ENCODE peak calls at places on chromosomes 7 and 10, in seven cellular contexts. V is A549, T is lower lobe of right lung, O is iPS DF 6.9, G is dorsolateral prefrontal cortex, U is K562, X is HCT116. D is an unnamed sample.

GRCh38 chr10:132541129-132541528 is 3.5 kb downstream of the INPP5A start:
- DNase-seq in V (no peak), T (no peak), O (no peak), G (no peak), U (no peak), X (no peak), D (no peak)

GRCh38 chr7:5426226-5426475 is 2.5 kb upstream of the TNRC18 start:
- DNase-seq in V (no peak), T (no peak), O (no peak), G (no peak), U (no peak), X (no peak), D (no peak)

GRCh38 chr7:74032191-74032490 is 4.2 kb downstream of the ELN start:
- DNase-seq in V (no peak), T (no peak), O (no peak), G (peak), U (no peak), X (no peak), D (peak)

GRCh38 chr10:122159159-122159970 is 111.7 kb upstream of the BTBD16 start:
- DNase-seq in V (no peak), T (no peak), O (no peak), G (no peak), U (no peak), X (no peak), D (no peak)

GRCh38 chr10:124685251-124685650 is 58.9 kb downstream of the FAM53B start:
- DNase-seq in V (no peak), T (peak), O (no peak), G (peak), U (no peak), X (no peak), D (no peak)

GRCh38 chr10:124722812-124723783 is 21.1 kb downstream of the FAM53B start:
- DNase-seq in V (no peak), T (peak), O (no peak), G (no peak), U (no peak), X (no peak), D (peak)

GRCh38 chr7:128202287-128202957 is 38.7 kb upstream of the LEP start:
- DNase-seq in V (no peak), T (no peak), O (no peak), G (no peak), U (no peak), X (no peak), D (no peak)

GRCh38 chr7:471191-471865 is 48.3 kb downstream of the PDGFA start:
- DNase-seq in V (no peak), T (no peak), O (no peak), G (peak), U (peak), X (no peak), D (no peak)

GRCh38 chr10:109912335-109913282 is 10.7 kb downstream of the XPNPEP1 start:
- DNase-seq in V (no peak), T (no peak), O (no peak), G (no peak), U (no peak), X (no peak), D (no peak)

GRCh38 chr7:34389332-34390078 is 268.5 kb upstream of the NPSR1 start:
- DNase-seq in V (no peak), T (no peak), O (no peak), G (no peak), U (no peak), X (no peak), D (no peak)

GRCh38 chr10:60350400-60350799 is 39.3 kb downstream of the ANK3 start:
- DNase-seq in V (no peak), T (no peak), O (no peak), G (no peak), U (no peak), X (no peak), D (no peak)

GRCh38 chr7:45024126-45024744 is 24.2 kb downstream of the CCM2 start:
- DNase-seq in V (no peak), T (no peak), O (no peak), G (no peak), U (no peak), X (no peak), D (no peak)

GRCh38 chr7:35185908-35186731 is 67.8 kb downstream of the TBX20 start:
- DNase-seq in V (no peak), T (no peak), O (no peak), G (peak), U (no peak), X (no peak), D (peak)

GRCh38 chr10:91617073-91617580 is 15.7 kb downstream of the PPP1R3C start:
- DNase-seq in V (no peak), T (no peak), O (no peak), G (no peak), U (no peak), X (no peak), D (peak)

GRCh38 chr10:83050815-83051214 is 1088.5 kb upstream of the GHITM start:
- DNase-seq in V (no peak), T (no peak), O (no peak), G (no peak), U (no peak), X (no peak), D (no peak)

GRCh38 chr7:65251851-65252620 is 121.6 kb upstream of the ZNF92 start:
- DNase-seq in V (peak), T (peak), O (peak), G (peak), U (peak), X (peak), D (peak)

GRCh38 chr7:105346138-105346537 is 42.6 kb downstream of the SRPK2 start:
- DNase-seq in V (no peak), T (no peak), O (no peak), G (no peak), U (no peak), X (no peak), D (no peak)

GRCh38 chr7:82699773-82700186 is 256.2 kb upstream of the CACNA2D1 start:
- DNase-seq in V (no peak), T (no peak), O (no peak), G (no peak), U (no peak), X (peak), D (peak)

GRCh38 chr10:16996530-16996964 is 133.1 kb downstream of the CUBN start:
- DNase-seq in V (no peak), T (no peak), O (no peak), G (no peak), U (peak), X (no peak), D (peak)

DNA sequence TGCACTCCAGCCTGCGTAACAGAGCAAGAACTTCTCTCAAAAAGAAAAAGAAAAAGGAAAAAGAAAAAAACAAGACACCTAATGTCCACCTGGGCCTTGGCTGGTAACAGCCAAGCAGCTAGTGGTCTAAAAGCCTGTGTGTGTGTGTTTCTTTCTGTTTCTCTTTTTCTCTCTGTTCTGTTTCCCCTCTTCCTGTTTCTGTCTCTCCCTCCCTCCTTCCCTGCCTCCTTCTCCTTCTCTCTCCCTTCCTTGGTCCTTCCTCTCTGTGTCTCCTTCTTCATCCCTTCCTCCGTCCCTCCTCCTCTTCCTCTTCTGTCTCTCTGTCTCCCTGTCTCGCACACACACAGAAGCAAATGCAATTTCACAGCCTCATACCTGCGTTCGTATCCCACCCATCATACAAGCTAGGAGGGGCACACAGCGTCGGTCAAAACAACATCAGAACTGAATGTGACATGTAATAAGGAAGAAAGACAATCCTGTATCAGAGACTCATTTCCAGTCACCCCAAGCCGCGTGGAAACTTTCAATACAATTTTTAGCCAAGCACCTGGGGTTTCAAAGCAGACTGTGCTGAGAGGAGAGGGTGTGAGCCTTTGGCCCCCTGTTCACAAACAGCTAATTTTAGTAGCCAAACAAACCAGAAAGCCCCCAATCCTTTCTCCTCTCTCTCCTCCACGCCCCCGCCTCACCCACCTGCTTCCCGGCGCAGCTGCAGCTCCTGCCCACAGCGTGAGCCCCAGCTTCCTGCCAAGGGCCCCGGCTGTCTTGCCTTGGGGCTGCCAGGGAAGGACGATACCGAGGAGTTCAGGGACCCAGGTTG is 50.2 kb upstream of the GNA12 start:
- DNase-seq in V (no peak), T (no peak), O (no peak), G (no peak), U (no peak), X (no peak), D (no peak)
- H3K4me3 ChIP-seq in V (no peak), T (peak), O (no peak), G (no peak), U (no peak), X (no peak), D (no peak)

GRCh38 chr10:127194598-127194997 is 1.8 kb downstream of the INSYN2A start:
- DNase-seq in V (no peak), T (no peak), O (no peak), G (no peak), U (no peak), X (no peak), D (no peak)

GRCh38 chr10:127196227-127196954 is at the start of gene INSYN2A:
- DNase-seq in V (peak), T (no peak), O (no peak), G (peak), U (no peak), X (no peak), D (peak)

GRCh38 chr10:127196955-127197432 is 603 bp upstream of the INSYN2A start:
- DNase-seq in V (no peak), T (no peak), O (no peak), G (no peak), U (no peak), X (no peak), D (no peak)

GRCh38 chr10:127195571-127196226 is 692 bp downstream of the INSYN2A start:
- DNase-seq in V (no peak), T (no peak), O (no peak), G (no peak), U (no peak), X (no peak), D (peak)

DNA sequence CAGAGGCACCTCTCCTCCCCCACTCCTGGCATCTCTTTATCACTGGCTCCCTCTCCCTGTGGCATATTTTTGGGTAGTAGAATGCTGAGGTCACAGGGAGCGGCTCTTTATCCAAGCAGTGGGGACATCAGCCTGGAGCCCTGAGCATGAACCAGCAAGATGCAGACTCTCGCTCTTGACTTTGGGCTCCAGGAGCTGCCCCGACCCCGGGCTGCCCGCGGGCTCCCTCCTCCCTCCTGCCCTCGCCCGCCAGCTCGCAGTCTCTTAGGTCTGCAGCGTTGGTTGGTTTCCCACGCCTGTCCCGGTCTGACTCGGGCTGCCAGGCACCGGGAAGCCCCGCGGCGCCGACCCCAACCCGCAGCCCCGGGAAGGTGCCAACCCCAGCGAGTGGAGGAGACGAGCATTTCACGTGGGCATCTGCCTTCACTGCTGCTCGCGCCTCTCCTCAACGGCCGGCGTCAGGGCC is 1.3 kb downstream of the INSYN2A start:
- DNase-seq in V (peak), T (no peak), O (no peak), G (no peak), U (no peak), X (no peak), D (no peak)
- H3K4me3 ChIP-seq in V (peak), T (peak), O (peak), G (peak), U (no peak), X (no peak), D (no peak)

GRCh38 chr10:102435098-102435497 is 2.7 kb upstream of the CUEDC2 start:
- DNase-seq in V (no peak), T (no peak), O (no peak), G (no peak), U (no peak), X (no peak), D (no peak)

GRCh38 chr10:102436312-102436711 is 3.9 kb upstream of the CUEDC2 start:
- DNase-seq in V (no peak), T (no peak), O (no peak), G (no peak), U (no peak), X (no peak), D (no peak)

GRCh38 chr10:102437515-102437914 is 5.1 kb upstream of the CUEDC2 start:
- DNase-seq in V (no peak), T (no peak), O (no peak), G (no peak), U (no peak), X (no peak), D (no peak)

GRCh38 chr10:102434251-102434913 is 2.0 kb upstream of the CUEDC2 start:
- DNase-seq in V (no peak), T (no peak), O (no peak), G (no peak), U (no peak), X (no peak), D (peak)

DNA sequence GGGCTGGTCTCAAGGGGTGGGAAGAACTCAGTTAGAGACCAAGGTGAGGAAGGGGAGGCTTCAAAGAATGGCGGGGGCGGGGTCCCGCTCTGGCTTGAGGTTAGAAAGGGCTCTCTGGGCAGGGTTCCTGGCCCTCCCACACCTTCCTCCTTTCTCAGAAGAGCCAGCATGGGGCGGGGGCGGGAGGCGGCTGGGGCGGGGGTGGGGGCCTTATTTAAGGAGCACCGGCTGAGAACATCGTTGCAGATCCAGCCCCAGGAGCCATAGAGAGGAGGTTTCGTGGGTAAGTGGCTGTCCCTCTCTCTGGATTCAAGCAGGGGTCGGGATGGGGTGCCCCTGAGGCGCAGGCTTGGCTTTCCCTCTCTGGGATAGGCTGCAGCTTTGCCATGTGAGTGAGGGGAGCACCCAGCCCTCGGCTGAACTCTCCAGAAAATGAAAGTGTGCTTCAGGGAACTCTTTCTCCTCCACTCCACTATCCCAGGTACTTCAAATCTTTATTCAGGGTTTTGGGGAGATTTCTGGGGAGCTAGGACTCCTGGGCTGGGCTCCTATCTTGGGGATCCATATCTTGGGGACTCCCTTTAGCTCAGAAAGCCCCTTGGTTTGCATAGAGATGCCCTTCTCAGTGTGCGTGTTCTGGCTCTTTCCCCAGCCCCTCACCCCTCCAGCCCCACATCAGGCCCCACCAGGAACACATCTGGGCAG is 3.3 kb upstream of the CUEDC2 start:
- DNase-seq in V (no peak), T (peak), O (no peak), G (no peak), U (peak), X (no peak), D (peak)
- H3K4me3 ChIP-seq in V (no peak), T (peak), O (no peak), G (peak), U (peak), X (no peak), D (peak)

DNA sequence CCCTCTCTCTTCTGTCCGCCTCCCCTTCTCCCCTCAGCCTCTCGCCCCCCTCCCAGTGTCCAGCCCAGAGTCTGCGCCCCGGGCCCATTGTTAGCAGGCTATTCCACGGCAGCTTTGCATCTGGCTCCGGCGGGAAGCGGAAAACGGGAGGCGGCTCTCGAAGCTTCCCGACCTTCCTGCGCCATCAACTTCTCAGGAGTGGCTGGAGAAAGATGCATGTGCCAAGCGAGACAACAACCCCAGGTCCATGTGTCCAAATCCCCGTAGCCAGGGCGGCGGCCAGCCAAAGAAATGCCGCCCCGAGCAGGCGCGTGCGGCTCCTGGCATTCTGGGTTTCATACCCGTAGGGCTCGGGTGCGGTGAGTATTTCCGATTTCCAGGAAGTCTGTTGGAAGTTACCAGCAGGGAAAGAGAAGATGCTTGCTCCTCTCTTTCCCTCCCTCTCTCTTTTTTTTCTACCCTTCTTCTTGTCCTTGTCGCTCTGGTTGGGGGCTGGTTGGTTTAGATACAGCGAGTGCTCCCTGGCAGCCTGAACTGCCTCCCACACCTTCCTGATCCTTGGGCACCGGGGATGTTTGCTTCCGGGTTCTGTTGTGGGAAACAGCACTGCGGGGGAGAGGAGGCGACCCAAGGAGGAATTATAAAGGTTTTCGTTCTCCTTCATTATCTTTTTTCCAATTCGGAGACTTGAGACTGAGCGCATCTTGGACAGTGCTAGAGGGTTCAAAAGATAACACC is 1.2 kb upstream of the HOXA2 start:
- DNase-seq in V (no peak), T (no peak), O (no peak), G (no peak), U (no peak), X (no peak), D (no peak)
- H3K4me3 ChIP-seq in V (no peak), T (peak), O (no peak), G (no peak), U (no peak), X (no peak), D (no peak)

GRCh38 chr10:3780056-3780765 is 4.8 kb downstream of the KLF6 start:
- DNase-seq in V (no peak), T (no peak), O (no peak), G (no peak), U (no peak), X (no peak), D (peak)
- H3K4me3 ChIP-seq in V (peak), T (peak), O (no peak), G (peak), U (no peak), X (no peak), D (peak)

GRCh38 chr7:29377718-29378117 is 183.1 kb downstream of the CHN2 start:
- DNase-seq in V (no peak), T (no peak), O (no peak), G (no peak), U (no peak), X (no peak), D (no peak)
- H3K4me3 ChIP-seq in V (no peak), T (no peak), O (no peak), G (no peak), U (no peak), X (no peak), D (no peak)

GRCh38 chr10:38050212-38050611 is 39.7 kb downstream of the ZNF33A start:
- DNase-seq in V (no peak), T (no peak), O (no peak), G (no peak), U (no peak), X (no peak), D (no peak)
- H3K4me3 ChIP-seq in V (no peak), T (no peak), O (no peak), G (no peak), U (no peak), X (no peak), D (no peak)